ENCODE peak calls at places on chromosome 9, in five cellular contexts. K, W, P, D and S are unnamed samples.

GRCh38 chr9:108640211-108640610 is 215.6 kb downstream of the ACTL7B start:
- DNase-seq in K (no peak), D (no peak), P (no peak), W (no peak), S (no peak)

GRCh38 chr9:113868501-113868900 is 7.6 kb upstream of the ZNF618 start:
- DNase-seq in W (no peak), D (no peak), K (no peak), P (no peak), S (no peak)

GRCh38 chr9:83062653-83063527 is at the start of gene RASEF:
- DNase-seq in W (no peak), P (no peak), D (no peak), K (peak; percentile 84), S (peak; percentile 74)

GRCh38 chr9:88988796-88989641 is 2.2 kb upstream of the S1PR3 start:
- DNase-seq in D (no peak), W (no peak), K (no peak), P (no peak), S (no peak)

GRCh38 chr9:96853711-96854072 is 622 bp downstream of the ZNF782 start:
- DNase-seq in K (no peak), D (peak; percentile 13), W (no peak), P (no peak), S (no peak)

GRCh38 chr9:69430206-69430605 is 105.2 kb downstream of the ENTREP1 start:
- DNase-seq in D (no peak), K (no peak), P (no peak), W (no peak), S (no peak)

GRCh38 chr9:129095170-129095667 is 14.3 kb downstream of the DOLPP1 start:
- DNase-seq in W (no peak), K (no peak), D (no peak), P (no peak), S (no peak)

GRCh38 chr9:76818271-76818670 is 54.0 kb downstream of the PCA3 start:
- DNase-seq in K (peak; percentile 49), W (peak; percentile 80), P (peak; percentile 83), D (no peak), S (no peak)

GRCh38 chr9:2674141-2674824 is 43.0 kb upstream of the KCNV2 start:
- DNase-seq in P (no peak), D (no peak), W (no peak), K (no peak), S (no peak)

GRCh38 chr9:116342941-116343340 is 189.3 kb downstream of the PAPPA start:
- DNase-seq in K (no peak), P (no peak), W (no peak), D (no peak), S (no peak)

GRCh38 chr9:127945338-127945737 is 7.7 kb upstream of the DPM2 start:
- DNase-seq in P (no peak), K (no peak), D (no peak), W (no peak), S (no peak)

GRCh38 chr9:127947841-127948710 is 10.4 kb upstream of the DPM2 start:
- DNase-seq in K (no peak), D (no peak), P (no peak), W (no peak), S (no peak)

GRCh38 chr9:127946728-127947127 is 9.1 kb upstream of the DPM2 start:
- DNase-seq in D (no peak), W (no peak), K (no peak), P (no peak), S (no peak)

GRCh38 chr9:127944586-127945218 is 7.0 kb upstream of the DPM2 start:
- DNase-seq in D (no peak), K (no peak), W (no peak), P (no peak), S (no peak)

DNA sequence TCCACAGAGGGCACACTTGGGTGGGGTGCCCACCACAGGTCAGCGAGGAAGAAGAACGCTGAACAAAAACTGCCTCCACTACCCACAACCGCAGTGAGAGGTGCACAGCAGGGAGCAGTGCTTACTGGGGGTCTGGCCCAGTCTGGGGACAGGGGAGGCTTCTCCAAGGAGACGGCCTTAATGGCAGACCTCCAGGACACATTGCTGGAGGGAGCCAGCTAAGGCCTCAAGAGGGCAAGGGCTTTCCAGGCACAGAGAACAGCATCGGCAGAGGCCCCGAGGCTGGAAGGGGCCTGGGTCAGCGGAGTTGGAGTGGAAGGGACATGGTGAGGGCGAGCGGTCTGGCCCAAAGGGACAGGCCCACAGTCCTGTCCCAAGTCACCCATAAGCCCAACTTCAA is 8.3 kb upstream of the DPM2 start:
- DNase-seq in D (no peak), K (no peak), W (no peak), P (no peak), S (no peak)
- H3K27ac ChIP-seq in D (peak overlapping the region; percentile 40), K (no peak overlapping the region), W (peak overlapping the region; percentile 55), P (no peak overlapping the region), S (no peak overlapping the region)

GRCh38 chr9:134434896-134435506 is 108.7 kb downstream of the RXRA start:
- DNase-seq in W (peak; percentile 97), K (no peak), P (peak; percentile 99), D (no peak), S (peak; percentile 88)
- H3K27ac ChIP-seq in W (peak overlapping the region; percentile 85), K (no peak overlapping the region), P (peak overlapping the region; percentile 87), D (no peak overlapping the region), S (peak overlapping the region; percentile 82)

GRCh38 chr9:122366074-122366672 is 4.7 kb upstream of the PTGS1 start:
- DNase-seq in W (no peak), D (no peak), K (no peak), P (no peak), S (peak; percentile 50)

GRCh38 chr9:122364783-122365150 is 6.1 kb upstream of the PTGS1 start:
- DNase-seq in K (no peak), D (no peak), P (no peak), W (no peak), S (peak; percentile 18)

GRCh38 chr9:122360891-122361290 is 9.9 kb upstream of the PTGS1 start:
- DNase-seq in P (no peak), D (no peak), K (no peak), W (no peak), S (peak; percentile 44)

GRCh38 chr9:122367065-122367464 is 3.8 kb upstream of the PTGS1 start:
- DNase-seq in W (no peak), K (no peak), D (no peak), P (no peak), S (peak; percentile 11)

DNA sequence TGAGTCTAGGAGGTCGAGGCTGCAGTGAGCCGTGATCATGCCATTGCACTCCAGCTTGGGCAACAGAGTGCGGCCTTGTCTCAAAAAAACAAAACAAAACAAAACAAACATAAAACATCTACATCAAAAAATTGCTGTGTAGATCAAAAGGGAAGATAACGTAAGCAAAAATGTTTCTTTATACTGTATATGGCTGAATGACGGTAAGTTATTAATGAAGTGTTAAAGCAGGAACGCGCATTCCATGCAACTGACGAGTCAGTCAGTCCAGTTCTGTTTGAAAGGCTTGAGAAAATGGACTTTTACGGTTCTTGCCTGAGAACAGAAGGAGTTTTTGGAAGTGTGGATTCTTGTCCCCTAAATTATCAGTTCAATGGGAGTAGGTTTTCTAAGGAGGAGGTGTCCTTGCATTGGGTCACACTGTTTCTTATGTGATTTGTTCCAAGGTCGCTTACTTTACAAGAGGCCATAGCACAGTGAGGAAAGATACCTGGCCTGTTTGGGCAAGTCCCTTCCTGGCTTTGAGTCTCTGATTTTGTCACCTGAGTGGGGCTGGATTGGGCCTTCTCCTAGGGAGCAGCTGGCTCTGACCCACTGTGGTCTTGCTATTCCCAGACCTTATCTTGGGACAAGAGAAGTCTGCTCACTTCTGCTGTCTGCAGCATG is 6.6 kb upstream of the PTGS1 start:
- DNase-seq in P (no peak), D (no peak), W (no peak), K (no peak), S (peak; percentile 14)
- H3K27ac ChIP-seq in P (no peak overlapping the region), D (no peak overlapping the region), W (no peak overlapping the region), K (no peak overlapping the region), S (no peak overlapping the region)

GRCh38 chr9:20573023-20573422 is 49.3 kb downstream of the MLLT3 start:
- DNase-seq in W (no peak), K (no peak), D (no peak), P (no peak), S (no peak)

GRCh38 chr9:20569525-20569924 is 52.8 kb downstream of the MLLT3 start:
- DNase-seq in D (no peak), K (no peak), W (no peak), P (no peak), S (no peak)

GRCh38 chr9:20570086-20570485 is 52.2 kb downstream of the MLLT3 start:
- DNase-seq in K (no peak), W (no peak), D (no peak), P (no peak), S (no peak)

GRCh38 chr9:20568406-20568805 is 53.9 kb downstream of the MLLT3 start:
- DNase-seq in D (no peak), K (no peak), P (no peak), W (no peak), S (no peak)

GRCh38 chr9:20570756-20571155 is 51.5 kb downstream of the MLLT3 start:
- DNase-seq in K (no peak), P (no peak), D (no peak), W (no peak), S (no peak)
- H3K27ac ChIP-seq in K (no peak overlapping the region), P (no peak overlapping the region), D (no peak overlapping the region), W (no peak overlapping the region), S (no peak overlapping the region)